ENCODE peak calls at places on chromosomes 2 and 18, in four cellular contexts. S is SK-N-SH, T is K562, Z is HepG2. M is an unnamed sample.
A peak's percentile ranks its signal among the peaks of the same experiment; 100 is the strongest.

GRCh38 chr2:22798389-22798788 is 586.6 kb upstream of the KLHL29 start:
- DNase-seq in S (no peak), T (no peak), Z (no peak), M (no peak)

GRCh38 chr18:24841536-24841935 is 381.1 kb downstream of the HRH4 start:
- DNase-seq in S (no peak), T (no peak), Z (no peak), M (no peak)

GRCh38 chr2:68878753-68879152 is 7.6 kb upstream of the BMP10 start:
- DNase-seq in S (no peak), T (no peak), Z (no peak), M (no peak)

GRCh38 chr2:134900151-134900550 is 18.5 kb upstream of the CCNT2 start:
- DNase-seq in S (no peak), T (no peak), Z (no peak), M (no peak)

GRCh38 chr2:193668557-193669323 is 1474.0 kb upstream of the TMEFF2 start:
- DNase-seq in S (no peak), T (no peak), Z (no peak), M (no peak)

GRCh38 chr2:69036926-69037325 is 23.9 kb downstream of the ANTXR1 start:
- DNase-seq in S (no peak), T (no peak), Z (no peak), M (no peak)

GRCh38 chr2:68753318-68753717 is 18.7 kb downstream of the ARHGAP25 start:
- DNase-seq in S (no peak), T (no peak), Z (no peak), M (no peak)

GRCh38 chr2:36343601-36344000 is 12.0 kb upstream of the CRIM1 start:
- DNase-seq in S (no peak), T (no peak), Z (no peak), M (no peak)

GRCh38 chr18:23693849-23694248 is 4.6 kb downstream of the LAMA3 start:
- DNase-seq in S (peak; percentile 19), T (no peak), Z (no peak), M (no peak)

GRCh38 chr2:49002750-49003149 is 151.6 kb downstream of the FSHR start:
- DNase-seq in S (no peak), T (no peak), Z (no peak), M (no peak)

GRCh38 chr2:99066075-99066557 is 75.4 kb upstream of the C2orf15 start:
- DNase-seq in S (peak; percentile 26), T (peak; percentile 13), Z (peak; percentile 63), M (peak; percentile 44)

GRCh38 chr18:74493689-74494088 is 2.5 kb upstream of the CNDP2 start:
- DNase-seq in S (no peak), T (no peak), Z (peak; percentile 68), M (peak; percentile 35)

GRCh38 chr18:39863916-39864315 is 2091.1 kb upstream of the PIK3C3 start:
- DNase-seq in S (no peak), T (no peak), Z (no peak), M (no peak)

GRCh38 chr18:79730804-79731203 is 51.2 kb downstream of the CTDP1 start:
- DNase-seq in S (no peak), T (no peak), Z (no peak), M (no peak)

GRCh38 chr2:70767699-70768584 is at the start of gene ADD2:
- DNase-seq in S (peak; percentile 93), T (peak; percentile 87), Z (no peak), M (no peak)

GRCh38 chr2:146677280-146677679 is 1167.5 kb upstream of the ACVR2A start:
- DNase-seq in S (no peak), T (peak; percentile 1), Z (peak; percentile 6), M (no peak)

GRCh38 chr2:232545511-232546375 is 4.6 kb downstream of the TIGD1 start:
- DNase-seq in S (peak; percentile 12), T (no peak), Z (no peak), M (no peak)

GRCh38 chr2:99688699-99689098 is 198.9 kb upstream of the REV1 start:
- DNase-seq in S (no peak), T (no peak), Z (no peak), M (no peak)

GRCh38 chr2:202375006-202375610 is 1.0 kb upstream of the BMPR2 start:
- DNase-seq in S (peak; percentile 54), T (no peak), Z (peak; percentile 30), M (no peak)

GRCh38 chr2:99680946-99681345 is 191.1 kb upstream of the REV1 start:
- DNase-seq in S (no peak), T (no peak), Z (no peak), M (no peak)

GRCh38 chr2:26590960-26591618 is 50.1 kb downstream of the CIB4 start:
- DNase-seq in S (peak; percentile 8), T (no peak), Z (no peak), M (no peak)

GRCh38 chr2:128643221-128644065 is 324.8 kb upstream of the HS6ST1 start:
- DNase-seq in S (no peak), T (no peak), Z (no peak), M (no peak)

GRCh38 chr2:215505044-215505786 is 69.3 kb upstream of the FN1 start:
- DNase-seq in S (no peak), T (peak; percentile 81), Z (peak; percentile 90), M (no peak)

DNA sequence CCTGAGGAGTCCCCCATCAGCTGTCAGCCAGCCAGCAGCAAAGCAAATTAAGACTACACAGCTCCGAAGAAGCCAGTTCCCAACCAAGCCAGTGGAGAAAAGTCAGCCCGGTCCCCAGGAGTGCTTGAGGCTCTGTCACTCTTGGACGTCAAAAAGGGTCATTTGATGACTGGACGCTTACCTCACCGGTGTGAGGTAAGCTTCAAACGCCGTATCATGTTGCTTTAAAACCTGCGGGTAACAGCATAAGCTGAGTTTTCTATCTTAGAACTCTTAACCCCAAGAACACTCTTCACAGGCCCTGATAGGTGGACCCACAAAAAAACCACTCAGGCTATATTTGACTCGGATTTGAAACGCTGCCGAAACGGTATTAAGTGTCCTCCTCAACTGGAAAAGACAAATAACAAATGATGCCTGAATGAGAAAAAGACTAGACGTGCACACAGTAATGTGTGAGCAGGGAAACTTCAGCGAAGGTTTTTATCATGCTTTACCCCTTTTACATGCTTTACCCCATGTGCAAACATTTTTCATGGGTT is 688 bp upstream of the LNPK start:
- DNase-seq in S (no peak), T (peak; percentile 58), Z (peak; percentile 21), M (no peak)
- TF ChIP-seq MAX in S (no peak), T (no peak), Z (no peak), M (no peak)

GRCh38 chr18:62749389-62749788 is 34.0 kb downstream of the PHLPP1 start:
- DNase-seq in S (no peak), T (no peak), Z (no peak), M (no peak)

GRCh38 chr18:62754026-62754425 is 38.7 kb downstream of the PHLPP1 start:
- DNase-seq in S (no peak), T (no peak), Z (no peak), M (no peak)

GRCh38 chr18:62751977-62752376 is 36.6 kb downstream of the PHLPP1 start:
- DNase-seq in S (no peak), T (no peak), Z (no peak), M (no peak)

GRCh38 chr18:62755454-62755853 is 40.1 kb downstream of the PHLPP1 start:
- DNase-seq in S (no peak), T (no peak), Z (no peak), M (no peak)

DNA sequence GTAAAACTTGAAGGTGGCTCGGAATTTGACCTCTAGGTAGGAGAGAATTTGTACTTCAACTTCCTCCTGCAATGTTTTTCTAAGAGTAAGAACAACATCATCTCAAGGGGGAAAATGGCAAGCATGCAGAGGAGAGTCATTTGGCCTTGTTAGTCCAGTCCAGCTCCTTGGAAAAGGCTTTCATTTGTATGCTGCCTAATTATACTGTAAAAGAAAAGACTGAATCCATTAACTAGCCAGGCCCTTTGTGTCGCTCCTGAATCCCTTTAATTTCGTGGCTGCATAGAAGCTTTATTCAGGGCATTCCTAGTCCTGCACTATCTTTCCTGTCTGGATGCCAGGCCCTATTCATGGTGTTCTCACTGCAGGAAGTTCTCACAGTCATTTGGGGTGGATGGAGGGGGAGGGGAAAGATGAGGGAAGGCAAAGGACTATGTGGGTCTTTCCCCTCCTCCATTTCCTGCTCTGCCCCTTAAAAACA is 36.0 kb downstream of the PHLPP1 start:
- DNase-seq in S (no peak), T (no peak), Z (no peak), M (no peak)
- TF ChIP-seq ELF1 in S (no peak), T (no peak), Z (no peak), M (no peak)

GRCh38 chr18:59055345-59056032 is 84.2 kb upstream of the SEC11C start:
- DNase-seq in S (no peak), T (no peak), Z (no peak), M (no peak)
- TF ChIP-seq MAX in S (no peak), T (no peak), Z (no peak), M (no peak)

GRCh38 chr2:138602166-138602460 is 100.5 kb downstream of the SPOPL start:
- DNase-seq in S (no peak), T (no peak), Z (no peak), M (no peak)

GRCh38 chr2:138601438-138602165 is 100.0 kb downstream of the SPOPL start:
- DNase-seq in S (no peak), T (no peak), Z (no peak), M (no peak)

DNA sequence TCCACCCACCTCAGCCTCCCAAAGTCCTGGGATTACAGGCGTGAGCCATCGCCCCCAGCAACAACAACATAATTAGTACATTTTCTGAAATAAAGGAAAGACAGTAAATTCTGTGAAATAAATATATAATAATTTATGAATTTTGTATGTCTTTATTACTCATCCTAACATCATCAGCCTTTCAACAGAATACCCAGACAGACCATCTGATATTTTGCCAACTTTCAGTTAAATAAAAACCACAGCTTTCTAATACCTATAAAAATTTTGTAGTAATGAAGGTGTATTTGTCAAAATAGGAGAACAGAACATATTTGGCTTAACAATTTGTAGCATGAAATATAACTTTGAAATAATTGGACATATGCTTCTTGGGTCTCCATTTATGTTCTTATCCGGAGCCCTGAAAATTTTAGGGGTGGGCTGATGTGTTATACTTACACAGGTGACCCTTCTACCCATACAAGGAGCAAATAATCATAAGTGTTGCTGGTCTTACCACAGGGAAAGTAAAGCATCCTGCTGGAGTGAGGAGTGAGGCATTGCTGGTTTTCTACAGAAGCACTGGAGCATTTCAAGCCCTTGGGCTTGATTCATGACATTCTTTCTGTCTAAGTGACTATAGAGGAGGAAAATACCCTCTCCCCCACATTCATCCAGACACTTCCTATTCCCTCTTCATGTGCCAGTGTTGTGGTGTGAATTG is 99.3 kb downstream of the SPOPL start:
- DNase-seq in S (no peak), T (no peak), Z (no peak), M (no peak)
- TF ChIP-seq ELF1 in S (no peak), T (no peak), Z (no peak), M (no peak)

DNA sequence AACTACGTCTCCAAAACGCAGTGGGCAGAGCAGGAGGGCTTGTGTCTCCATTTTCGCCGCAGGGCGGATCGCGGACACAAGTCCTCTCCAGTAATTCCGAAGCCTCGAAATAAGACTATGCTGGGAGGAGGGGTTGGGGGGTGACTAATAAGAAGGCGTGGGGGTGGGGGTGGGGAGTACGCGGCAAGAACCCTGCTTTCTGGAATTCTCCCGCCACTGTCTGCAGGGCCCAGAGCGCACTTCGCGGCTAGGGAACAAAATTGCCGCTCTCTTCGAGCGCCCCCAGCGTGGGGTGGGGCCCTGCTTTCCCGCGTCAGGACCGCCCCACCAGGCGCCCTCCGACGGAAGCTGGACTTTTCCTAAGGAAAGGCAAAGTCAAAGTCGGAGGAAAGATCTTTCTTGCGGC is 12.0 kb downstream of the NR4A2 start:
- DNase-seq in S (peak; percentile 13), T (peak; percentile 38), Z (no peak), M (no peak)
- TF ChIP-seq MAX in S (no peak), T (no peak), Z (no peak), M (no peak)